ENCODE peak calls at places on chromosomes 13 and 19, in four cellular contexts. A, L, E and I are unnamed samples.

GRCh38 chr19:12838182-12838890 is at the start of gene MAST1:
- DNase-seq in A (peak), L (peak), E (no peak), I (peak)

GRCh38 chr19:10655457-10656312 is 1.5 kb downstream of the ILF3 start:
- DNase-seq in L (no peak), E (peak), A (peak), I (peak)

GRCh38 chr13:41352935-41353801 is 42.1 kb downstream of the NAA16 start:
- DNase-seq in L (peak), A (peak), E (peak), I (peak)

GRCh38 chr13:69092615-69093322 is 1014.9 kb upstream of the ATXN8OS start:
- DNase-seq in E (no peak), A (no peak), L (no peak), I (no peak)

GRCh38 chr19:55345101-55345817 is 5.6 kb downstream of the KMT5C start:
- DNase-seq in E (no peak), L (no peak), A (no peak), I (no peak)

GRCh38 chr19:29445246-29445645 is 80.5 kb upstream of the VSTM2B start:
- DNase-seq in L (no peak), A (no peak), E (no peak), I (no peak)

GRCh38 chr19:4993683-4994082 is 24.8 kb downstream of the KDM4B start:
- DNase-seq in L (no peak), A (no peak), E (no peak), I (no peak)

GRCh38 chr19:38362076-38362945 is 12.1 kb upstream of the PSMD8 start:
- DNase-seq in E (peak), A (peak), L (peak), I (peak)

GRCh38 chr13:97411894-97412460 is 22.0 kb upstream of the RAP2A start:
- DNase-seq in A (no peak), E (peak), L (no peak), I (no peak)

GRCh38 chr13:23344923-23345322 is 88.6 kb downstream of the SACS start:
- DNase-seq in E (no peak), L (no peak), A (no peak), I (no peak)

GRCh38 chr19:14138576-14139265 is 2.3 kb upstream of the ASF1B start:
- DNase-seq in A (peak), E (no peak), L (no peak), I (no peak)

GRCh38 chr19:40611900-40612698 is 10.9 kb downstream of the LTBP4 start:
- DNase-seq in L (no peak), A (no peak), E (no peak), I (no peak)

GRCh38 chr19:55579766-55580621 is 654 bp downstream of the ZNF579 start:
- DNase-seq in E (peak), A (peak), L (no peak), I (no peak)

GRCh38 chr13:113938716-113939115 is 35.2 kb downstream of the C13orf46 start:
- DNase-seq in E (no peak), L (no peak), A (peak), I (no peak)

GRCh38 chr19:10854350-10855089 is 6.3 kb downstream of the C19orf38 start:
- DNase-seq in L (no peak), A (no peak), E (no peak), I (no peak)

GRCh38 chr19:6059396-6059947 is 50.8 kb downstream of the RFX2 start:
- DNase-seq in A (no peak), E (no peak), L (no peak), I (no peak)

GRCh38 chr19:10230155-10230903 is 802 bp downstream of the S1PR2 start:
- DNase-seq in L (peak), A (peak), E (peak), I (peak)

GRCh38 chr19:18453269-18454024 is 15.5 kb upstream of the ISYNA1 start:
- DNase-seq in A (no peak), E (peak), L (no peak), I (no peak)

GRCh38 chr19:369256-369655 is 24.7 kb upstream of the MIER2 start:
- DNase-seq in L (no peak), E (no peak), A (no peak), I (no peak)

GRCh38 chr19:49875801-49876421 is 1.2 kb downstream of the AKT1S1 start:
- DNase-seq in A (peak), E (peak), L (peak), I (no peak)

GRCh38 chr19:15115080-15115479 is 7.9 kb downstream of the SYDE1 start:
- DNase-seq in E (peak), L (no peak), A (peak), I (no peak)

GRCh38 chr19:17754634-17755532 is 3.6 kb downstream of the FCHO1 start:
- DNase-seq in L (no peak), E (no peak), A (no peak), I (no peak)

GRCh38 chr13:65090191-65090590 is 2139.9 kb downstream of the PCDH9 start:
- DNase-seq in L (no peak), E (peak), A (no peak), I (no peak)

GRCh38 chr13:30713133-30713532 is 22.2 kb upstream of the ALOX5AP start:
- DNase-seq in L (no peak), A (no peak), E (peak), I (no peak)

GRCh38 chr13:50676602-50677001 is 166.9 kb downstream of the DLEU7 start:
- DNase-seq in A (peak), E (peak), L (no peak), I (no peak)

GRCh38 chr13:111115051-111115840 is at the start of gene ARHGEF7:
- DNase-seq in A (no peak), E (no peak), L (no peak), I (no peak)

GRCh38 chr19:32908641-32909190 is 39.1 kb upstream of the SLC7A9 start:
- DNase-seq in E (no peak), L (no peak), A (no peak), I (no peak)

GRCh38 chr13:43786766-43787517 is at the start of gene ENOX1:
- DNase-seq in L (peak), A (peak), E (peak), I (peak)

GRCh38 chr13:65855276-65855675 is 1374.9 kb downstream of the PCDH9 start:
- DNase-seq in L (no peak), A (peak), E (no peak), I (no peak)

GRCh38 chr19:13881692-13882418 is 4.9 kb downstream of the NANOS3 start:
- DNase-seq in L (peak), A (peak), E (peak), I (peak)

GRCh38 chr13:32212420-32212819 is 102.7 kb downstream of the ZAR1L start:
- DNase-seq in A (peak), E (peak), L (no peak), I (no peak)

GRCh38 chr19:10007811-10008211 is 2.5 kb downstream of the COL5A3 start:
- DNase-seq in L (no peak), A (peak), E (peak), I (no peak)

GRCh38 chr19:45578861-45579260 is 5.7 kb downstream of the OPA3 start:
- DNase-seq in A (no peak), E (no peak), L (no peak), I (no peak)

GRCh38 chr13:112168771-112169170 is 101.8 kb downstream of the SOX1 start:
- DNase-seq in A (no peak), E (no peak), L (no peak), I (no peak)